ENCODE peak calls at places on chromosomes 11 and 22, in six cellular contexts. H is prostate gland, W is stomach, Z is HCT116, U is suprapubic skin, P is esophagus muscularis mucosa. I is an unnamed sample. For H3K4me1, the result is how much of the 10 kb centered on the place peaks cover.

GRCh38 chr11:103682318-103683184 is 353.9 kb upstream of the DDI1 start:
- DNase-seq in H (peak), Z (peak), U (peak), P (peak), W (peak), I (peak)

GRCh38 chr11:116791002-116791812 is 472 bp downstream of the APOA5 start:
- DNase-seq in Z (peak), W (peak), H (peak), U (peak), P (no peak), I (peak)

GRCh38 chr22:22959147-22959827 is 71.7 kb downstream of the IGLL5 start:
- DNase-seq in Z (peak), P (peak), U (no peak), W (peak), H (peak), I (peak)

GRCh38 chr11:45723421-45723820 is 58.0 kb upstream of the CHST1 start:
- DNase-seq in U (no peak), Z (no peak), W (no peak), H (no peak), P (no peak), I (no peak)

GRCh38 chr11:117097567-117098268 is 510 bp downstream of the SIK3 start:
- DNase-seq in U (peak), H (peak), P (no peak), Z (no peak), W (peak), I (peak)

GRCh38 chr22:45918455-45919370 is 58.2 kb downstream of the WNT7B start:
- DNase-seq in Z (no peak), U (no peak), H (no peak), W (peak), P (no peak), I (no peak)

GRCh38 chr11:90434858-90435257 is 212.0 kb upstream of the CHORDC1 start:
- DNase-seq in W (no peak), U (no peak), H (peak), P (no peak), Z (no peak), I (no peak)

GRCh38 chr22:24460418-24461089 is 33.2 kb downstream of the ADORA2A start:
- DNase-seq in W (no peak), H (no peak), P (no peak), U (no peak), Z (no peak), I (no peak)

GRCh38 chr11:134751825-134752224 is 339.8 kb upstream of the B3GAT1 start:
- DNase-seq in H (no peak), P (peak), W (no peak), Z (no peak), U (no peak), I (no peak)

GRCh38 chr11:78251083-78251699 is 62.5 kb downstream of the USP35 start:
- DNase-seq in H (no peak), U (no peak), W (no peak), P (peak), Z (no peak), I (no peak)

GRCh38 chr11:613369-613968 is 2.3 kb downstream of the IRF7 start:
- DNase-seq in U (peak), W (peak), H (peak), Z (peak), P (no peak), I (no peak)

GRCh38 chr11:71420455-71421241 is 27.5 kb downstream of the DHCR7 start:
- DNase-seq in U (no peak), W (peak), H (peak), P (no peak), Z (peak), I (no peak)

GRCh38 chr11:13883042-13883441 is 79.5 kb upstream of the SPON1 start:
- DNase-seq in Z (no peak), H (no peak), P (peak), U (no peak), W (no peak), I (no peak)

GRCh38 chr11:14124345-14124744 is 161.8 kb downstream of the SPON1 start:
- DNase-seq in P (peak), U (no peak), W (no peak), H (no peak), Z (no peak), I (no peak)

GRCh38 chr11:3632070-3632660 is 9.6 kb downstream of the ART5 start:
- DNase-seq in H (no peak), U (peak), W (no peak), Z (no peak), P (no peak), I (no peak)

GRCh38 chr11:58591659-58592058 is 12.8 kb downstream of the ZFP91 start:
- DNase-seq in W (no peak), Z (no peak), U (no peak), P (no peak), H (no peak), I (no peak)
- TF ChIP-seq POLR2AphosphoS5 in W (no peak), Z (no peak), U (no peak), P (no peak), H (no peak), I (no peak)

GRCh38 chr11:31608995-31609394 is 99.4 kb downstream of the ELP4 start:
- DNase-seq in P (no peak), H (no peak), U (no peak), W (no peak), Z (no peak), I (no peak)

GRCh38 chr11:31606893-31607292 is 97.3 kb downstream of the ELP4 start:
- DNase-seq in U (no peak), H (no peak), W (no peak), P (no peak), Z (no peak), I (no peak)

GRCh38 chr11:31607914-31608313 is 98.3 kb downstream of the ELP4 start:
- DNase-seq in Z (no peak), W (no peak), P (no peak), U (no peak), H (no peak), I (no peak)

GRCh38 chr11:31610544-31610943 is 101.0 kb downstream of the ELP4 start:
- DNase-seq in Z (no peak), U (no peak), P (no peak), W (no peak), H (no peak), I (no peak)
- TF ChIP-seq CTCF in Z (no peak), U (no peak), P (no peak), W (no peak), H (no peak), I (no peak)

GRCh38 chr22:39612811-39613548 is 42.4 kb downstream of the CACNA1I start:
- DNase-seq in Z (no peak), U (no peak), W (no peak), H (no peak), P (no peak), I (no peak)

GRCh38 chr22:39613549-39613921 is 43.0 kb downstream of the CACNA1I start:
- DNase-seq in H (no peak), U (no peak), W (no peak), P (no peak), Z (no peak), I (no peak)

GRCh38 chr22:39610766-39611165 is 40.2 kb downstream of the CACNA1I start:
- DNase-seq in U (no peak), P (no peak), H (no peak), Z (no peak), W (no peak), I (no peak)

GRCh38 chr22:39610246-39610645 is 39.7 kb downstream of the CACNA1I start:
- DNase-seq in U (no peak), P (no peak), Z (no peak), W (no peak), H (no peak), I (no peak)

GRCh38 chr22:39611360-39611759 is 40.8 kb downstream of the CACNA1I start:
- DNase-seq in H (no peak), W (no peak), Z (no peak), U (no peak), P (no peak), I (no peak)
- H3K4me1 ChIP-seq in H (under half), W (under half), Z (under half), U (under half), P (under half), I (under half)

GRCh38 chr11:47523491-47524199 is 29.3 kb downstream of the CELF1 start:
- DNase-seq in P (no peak), U (no peak), Z (no peak), W (no peak), H (no peak), I (no peak)
- TF ChIP-seq POLR2AphosphoS5 in P (peak), U (no peak), Z (no peak), W (no peak), H (peak), I (no peak)

DNA sequence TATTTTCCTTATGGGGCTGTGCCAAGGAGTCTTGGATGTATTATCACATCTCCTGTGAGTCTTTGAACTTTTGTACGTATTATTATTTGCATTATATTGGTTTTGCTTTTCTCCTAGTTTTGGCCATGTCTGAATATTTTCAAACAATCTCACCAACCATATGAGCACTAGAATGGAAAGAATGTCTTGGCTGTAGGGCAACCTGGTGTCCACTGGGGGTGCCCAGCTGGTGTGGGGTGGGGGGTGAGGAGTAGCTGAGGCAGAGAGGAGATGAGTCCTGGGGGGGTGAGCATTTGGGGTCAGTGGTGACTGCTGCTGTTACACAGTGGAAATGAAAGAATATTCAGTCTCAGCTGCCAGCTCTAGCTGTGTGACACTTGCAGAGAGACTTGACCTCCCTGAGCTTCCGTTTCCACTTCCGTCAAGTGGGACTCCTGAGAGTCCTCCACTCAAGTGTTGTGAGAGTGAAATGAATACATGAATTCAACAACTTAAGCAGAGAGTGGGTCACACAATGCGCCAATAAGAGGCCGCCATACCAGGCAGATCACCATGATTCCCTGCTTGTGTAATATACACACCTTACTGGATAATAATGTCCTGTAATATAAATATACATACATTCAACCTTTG is 12.7 kb upstream of the PVALB start:
- DNase-seq in P (no peak), W (no peak), U (no peak), Z (no peak), H (no peak), I (no peak)
- TF ChIP-seq CTCF in P (no peak), W (no peak), U (no peak), Z (no peak), H (no peak), I (no peak)

GRCh38 chr22:28112130-28112529 is 193.1 kb upstream of the PITPNB start:
- DNase-seq in Z (no peak), H (no peak), P (no peak), U (no peak), W (no peak), I (no peak)

GRCh38 chr22:28116261-28116673 is 197.2 kb upstream of the PITPNB start:
- DNase-seq in Z (no peak), P (peak), H (peak), W (no peak), U (no peak), I (peak)

GRCh38 chr22:28115426-28115825 is 196.4 kb upstream of the PITPNB start:
- DNase-seq in Z (no peak), H (no peak), W (no peak), U (no peak), P (no peak), I (no peak)

GRCh38 chr22:28111501-28111900 is 192.4 kb upstream of the PITPNB start:
- DNase-seq in Z (no peak), H (no peak), P (no peak), W (no peak), U (no peak), I (no peak)

DNA sequence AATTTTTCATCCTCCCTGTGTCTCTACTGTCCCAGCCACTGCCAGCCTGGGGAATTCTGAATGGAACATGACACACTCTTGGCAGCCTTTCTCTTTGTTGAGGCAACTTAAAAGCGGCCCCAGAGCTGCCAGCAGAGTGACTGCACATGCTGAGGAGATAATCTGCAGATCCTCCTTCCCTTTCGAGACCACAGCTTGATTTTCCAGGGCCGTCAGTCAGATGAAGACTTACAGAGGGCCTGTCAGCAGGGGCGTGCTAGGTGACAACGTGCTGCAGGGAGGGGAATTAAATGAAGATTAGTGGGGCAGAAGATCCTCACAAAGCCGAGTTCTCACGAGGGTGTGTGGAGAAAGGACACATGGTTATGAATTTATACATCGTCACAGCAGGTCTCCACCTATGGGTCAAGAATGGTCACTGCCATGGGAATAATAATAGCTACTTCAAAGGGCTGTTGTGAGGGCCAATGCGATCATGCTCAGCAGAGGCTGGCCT is 193.5 kb upstream of the PITPNB start:
- DNase-seq in U (peak), H (no peak), W (no peak), Z (peak), P (no peak), I (peak)
- H3K4me1 ChIP-seq in U (under half), H (under half), W (under half), Z (under half), P (under half), I (under half)